ENCODE peak calls at places on chromosome 16, in six cellular contexts. E, W, I, N, D and U are unnamed samples.

GRCh38 chr16:8867483-8868271 is 1.1 kb downstream of the CARHSP1 start:
- DNase-seq in I (no peak), E (peak; percentile 62), D (no peak), N (peak; percentile 62), W (no peak), U (no peak)

GRCh38 chr16:78127130-78127529 is 27.7 kb downstream of the WWOX start:
- DNase-seq in N (no peak), I (peak; percentile 42), D (peak; percentile 43), E (no peak), W (no peak), U (no peak)

GRCh38 chr16:15708096-15708495 is 58.1 kb downstream of the NDE1 start:
- DNase-seq in W (no peak), D (peak; percentile 78), E (no peak), I (peak; percentile 64), N (no peak), U (no peak)

GRCh38 chr16:88433632-88434352 is 19.3 kb upstream of the ZFPM1 start:
- DNase-seq in W (no peak), D (no peak), N (no peak), E (no peak), I (no peak), U (no peak)

GRCh38 chr16:50933257-50933656 is 191.4 kb downstream of the CYLD start:
- DNase-seq in D (no peak), N (no peak), W (no peak), E (no peak), I (no peak), U (no peak)

GRCh38 chr16:1530883-1531637 is 2.4 kb upstream of the TMEM204 start:
- DNase-seq in I (peak; percentile 44), D (peak; percentile 86), W (no peak), N (no peak), E (no peak), U (no peak)

GRCh38 chr16:25771812-25772568 is 80.2 kb downstream of the HS3ST4 start:
- DNase-seq in D (no peak), I (no peak), W (no peak), E (no peak), N (no peak), U (no peak)

GRCh38 chr16:12925026-12925425 is 23.6 kb downstream of the SHISA9 start:
- DNase-seq in W (no peak), D (no peak), N (no peak), E (no peak), I (no peak), U (no peak)

GRCh38 chr16:74736531-74737157 is 36.0 kb upstream of the MLKL start:
- DNase-seq in I (no peak), W (peak; percentile 27), D (no peak), N (no peak), E (no peak), U (no peak)

GRCh38 chr16:63983401-63983800 is 1138.5 kb downstream of the CDH11 start:
- DNase-seq in N (no peak), I (no peak), D (no peak), E (no peak), W (peak; percentile 44), U (no peak)

GRCh38 chr16:53154513-53154912 is 99.7 kb downstream of the CHD9 start:
- DNase-seq in I (no peak), D (peak; percentile 11), W (no peak), E (no peak), N (no peak), U (no peak)

GRCh38 chr16:14029658-14030057 is 41.5 kb upstream of the MRTFB start:
- DNase-seq in E (no peak), I (no peak), W (no peak), N (no peak), D (no peak), U (no peak)

GRCh38 chr16:62363451-62363850 is 327.2 kb upstream of the CDH8 start:
- DNase-seq in D (no peak), I (no peak), N (peak; percentile 73), E (no peak), W (no peak), U (no peak)

GRCh38 chr16:87423429-87423828 is 31.3 kb downstream of the MAP1LC3B start:
- DNase-seq in N (no peak), W (no peak), D (no peak), E (no peak), I (no peak), U (no peak)

GRCh38 chr16:21611178-21611545 is 11.8 kb downstream of the METTL9 start:
- DNase-seq in I (peak; percentile 47), W (peak; percentile 11), N (no peak), E (no peak), D (peak; percentile 70), U (no peak)

GRCh38 chr16:11972128-11972527 is 4.4 kb upstream of the SNX29 start:
- DNase-seq in W (peak; percentile 23), E (no peak), I (no peak), D (peak; percentile 38), N (no peak), U (no peak)

GRCh38 chr16:58032710-58033293 is 7.2 kb downstream of the MMP15 start:
- DNase-seq in E (peak; percentile 89), I (no peak), D (peak; percentile 52), W (no peak), N (no peak), U (peak; percentile 70)

GRCh38 chr16:10834766-10835165 is 16.2 kb upstream of the TVP23A start:
- DNase-seq in E (no peak), W (no peak), I (no peak), D (no peak), N (no peak), U (no peak)

GRCh38 chr16:10834130-10834529 is 15.5 kb upstream of the TVP23A start:
- DNase-seq in D (no peak), I (no peak), N (no peak), W (no peak), E (no peak), U (no peak)

GRCh38 chr16:10835281-10835931 is 16.8 kb upstream of the TVP23A start:
- DNase-seq in D (no peak), E (no peak), N (no peak), I (no peak), W (no peak), U (no peak)

GRCh38 chr16:10838611-10839270 is 20.1 kb upstream of the TVP23A start:
- DNase-seq in E (no peak), N (no peak), W (no peak), D (no peak), I (no peak), U (no peak)

GRCh38 chr16:10836174-10836853 is 17.7 kb upstream of the TVP23A start:
- DNase-seq in D (no peak), N (no peak), I (no peak), W (no peak), E (no peak), U (no peak)
- TF ChIP-seq CTCF in D (no peak), N (no peak), I (no peak), W (no peak), E (no peak), U (no peak)

GRCh38 chr16:65116818-65117430 is 4.9 kb downstream of the CDH11 start:
- DNase-seq in E (no peak), I (no peak), W (no peak), D (peak; percentile 36), N (peak; percentile 33), U (no peak)
- H3K4me3 ChIP-seq in E (no peak overlapping the region), I (peak overlapping the region; percentile 37), W (peak overlapping the region; percentile 90), D (no peak overlapping the region), N (no peak overlapping the region), U (no peak overlapping the region)

DNA sequence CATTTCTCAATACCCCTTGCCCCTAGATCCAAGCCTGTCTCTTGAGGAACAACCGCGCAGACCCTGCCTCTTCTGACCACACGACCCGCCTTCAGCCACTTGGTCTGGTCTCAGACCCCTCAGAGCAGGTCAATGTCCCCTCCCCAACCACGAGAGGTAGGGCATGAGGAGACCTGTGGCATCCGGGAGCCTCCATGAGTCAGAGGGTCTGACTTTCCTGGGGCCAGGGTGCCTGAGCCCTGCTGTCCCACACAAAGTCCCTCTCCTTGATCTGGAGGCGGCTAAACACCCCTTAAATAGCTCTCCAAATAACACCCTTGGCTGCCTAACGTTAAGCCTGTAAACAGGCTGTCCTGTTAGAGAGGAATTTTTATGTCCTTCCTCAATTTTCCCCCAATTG is 5.1 kb downstream of the CARMIL2 start:
- DNase-seq in D (no peak), I (no peak), E (no peak), N (no peak), W (no peak), U (no peak)
- H3K27me3 ChIP-seq in D (peaks cover 100% of the 10 kb centered on the region), I (peaks cover 64% of the 10 kb centered on the region), E (peaks cover 30% of the 10 kb centered on the region), N (peaks cover 59% of the 10 kb centered on the region), W (no peaks in the 10 kb centered on the region), U (peaks cover 86% of the 10 kb centered on the region)

DNA sequence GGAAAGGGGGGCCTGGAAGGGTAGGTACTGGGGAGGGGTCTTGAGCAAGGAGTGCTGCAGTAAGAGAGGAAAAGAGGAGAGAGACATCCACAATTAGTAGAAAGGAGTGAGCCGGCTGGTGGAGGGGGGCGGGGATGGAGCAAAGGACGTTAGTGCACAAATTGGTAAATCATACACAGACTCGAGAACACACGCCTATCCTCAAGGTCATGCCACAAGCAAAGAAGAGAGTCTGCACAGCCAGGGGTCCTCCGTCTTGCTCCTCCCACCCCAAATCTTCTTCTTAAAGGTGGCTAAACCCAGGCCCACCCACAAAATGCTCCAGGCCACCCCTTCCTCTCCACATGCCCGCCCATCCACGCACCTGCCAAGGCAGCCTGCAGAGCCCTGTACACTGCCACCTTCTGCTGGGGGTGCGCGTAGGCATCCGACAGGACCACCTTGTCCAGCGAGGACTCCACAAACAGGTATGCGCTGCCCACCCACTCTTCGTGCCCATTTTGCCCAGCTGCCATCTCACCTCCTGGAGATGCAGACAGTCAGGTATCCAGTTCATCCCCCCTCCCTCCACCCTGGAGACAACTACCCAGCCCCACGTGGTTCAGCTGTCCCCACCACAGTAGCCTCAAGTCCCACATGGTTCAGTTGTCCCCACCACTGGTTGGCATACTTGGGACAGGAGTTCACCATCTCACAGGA is 3.4 kb downstream of the TRADD start:
- DNase-seq in E (no peak), N (no peak), D (no peak), I (no peak), W (no peak), U (no peak)
- TF ChIP-seq CTCF in E (no peak), N (no peak), D (no peak), I (no peak), W (no peak), U (no peak)

DNA sequence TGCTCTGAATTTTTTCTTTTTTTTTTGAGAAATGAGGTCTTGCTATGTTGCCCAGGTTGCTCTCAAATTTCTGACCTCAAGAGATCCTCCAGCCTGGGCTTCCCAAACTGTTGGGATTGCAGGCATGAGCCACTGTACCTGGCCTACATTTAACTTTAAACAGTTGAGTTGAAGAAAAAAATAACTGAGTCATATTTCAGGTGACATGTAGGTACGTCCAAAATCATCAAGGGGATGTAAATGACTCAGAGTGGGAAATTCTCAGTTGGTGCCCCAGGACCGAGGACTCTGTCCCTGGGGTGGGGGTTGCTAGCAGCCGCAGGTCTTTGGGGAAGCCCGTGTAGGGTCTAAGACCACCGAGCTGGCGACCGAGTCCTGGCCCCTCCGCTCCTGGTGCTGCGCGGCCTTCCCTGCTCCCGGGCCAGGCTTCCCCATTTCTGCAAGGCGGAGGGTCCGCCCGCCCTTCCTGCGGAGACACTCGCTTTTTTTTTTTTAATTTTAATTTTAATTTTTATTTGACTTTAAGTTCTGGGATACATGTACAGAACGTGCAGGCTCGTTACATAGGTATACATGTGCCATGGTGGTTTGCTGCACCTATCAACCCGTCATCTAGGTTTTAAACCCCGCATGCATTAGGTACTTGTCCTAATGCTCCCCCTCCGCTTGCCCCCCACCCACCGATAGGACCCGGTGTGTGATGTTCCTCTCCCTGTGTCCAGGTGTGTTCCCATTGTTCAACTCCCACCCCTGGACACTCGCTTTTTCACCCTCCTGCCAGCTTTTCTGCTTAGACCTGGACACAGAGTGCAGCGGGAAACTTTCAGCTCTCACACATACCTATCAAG is 12.7 kb upstream of the N4BP1 start:
- DNase-seq in E (peak; percentile 17), I (no peak), W (no peak), N (no peak), D (no peak), U (no peak)
- H3K4me3 ChIP-seq in E (peak overlapping the region; percentile 47), I (peak overlapping the region; percentile 61), W (peak overlapping the region; percentile 66), N (peak overlapping the region; percentile 37), D (no peak overlapping the region), U (peak overlapping the region; percentile 56)